ENCODE peak calls at places on chromosomes 5 and 9, in nine cellular contexts. N is body of pancreas; X is A549; K is left ventricle myocardium superior; B is activated CD8-positive, alpha-beta memory T cell treated with anti-CD3 and anti-CD28 coated beads, Interleukin-2, amount 50 U/mL, for 48 hours; I is glutamatergic neuron; F is SIG-M5; J is NCI-H1092; S is NAMALWA. U is an unnamed sample.

GRCh38 chr9:129197978-129198736 is 20.1 kb upstream of the IER5L start:
- DNase-seq in N (no peak), X (no peak), K (peak; percentile 70), B (no peak), I (no peak), F (no peak), J (no peak), S (no peak), U (no peak)

GRCh38 chr5:1707467-1707866 is 92.2 kb downstream of the MRPL36 start:
- DNase-seq in N (no peak), X (no peak), K (no peak), B (no peak), I (no peak), F (no peak), J (no peak), S (no peak), U (no peak)

GRCh38 chr5:53017383-53017782 is 28.2 kb downstream of the ITGA2 start:
- DNase-seq in N (no peak), X (no peak), K (no peak), B (no peak), I (no peak), F (no peak), J (no peak), S (no peak), U (no peak)

GRCh38 chr5:81268797-81269196 is 32.6 kb upstream of the ZCCHC9 start:
- DNase-seq in N (no peak), X (peak; percentile 33), K (no peak), B (no peak), I (no peak), F (no peak), J (no peak), S (no peak), U (no peak)

GRCh38 chr5:38453506-38453905 is 102.9 kb downstream of the LIFR start:
- DNase-seq in N (no peak), X (no peak), K (no peak), B (no peak), I (no peak), F (peak; percentile 77), J (no peak), S (peak; percentile 89), U (no peak)

GRCh38 chr5:125081101-125081500 is 334.7 kb upstream of the ZNF608 start:
- DNase-seq in N (no peak), X (no peak), K (no peak), B (no peak), I (no peak), F (no peak), J (no peak), S (no peak), U (no peak)

GRCh38 chr5:107026098-107026497 is 644.6 kb downstream of the EFNA5 start:
- DNase-seq in N (no peak), X (no peak), K (no peak), B (no peak), I (no peak), F (no peak), J (no peak), S (no peak), U (no peak)

GRCh38 chr9:34010979-34011378 is 37.7 kb downstream of the UBAP2 start:
- DNase-seq in N (no peak), X (peak; percentile 27), K (no peak), B (no peak), I (no peak), F (no peak), J (peak; percentile 1), S (peak; percentile 63), U (no peak)

GRCh38 chr9:135156525-135157510 is 69.3 kb downstream of the OLFM1 start:
- DNase-seq in N (peak; percentile 64), X (peak; percentile 33), K (peak; percentile 63), B (peak; percentile 72), I (no peak), F (no peak), J (no peak), S (peak; percentile 5), U (no peak)

GRCh38 chr9:22682536-22683392 is 236.1 kb downstream of the DMRTA1 start:
- DNase-seq in N (no peak), X (no peak), K (no peak), B (no peak), I (no peak), F (no peak), J (no peak), S (no peak), U (no peak)

GRCh38 chr9:108816037-108816436 is 39.7 kb downstream of the ACTL7B start:
- DNase-seq in N (no peak), X (no peak), K (peak; percentile 37), B (no peak), I (no peak), F (peak; percentile 4), J (no peak), S (no peak), U (no peak)

GRCh38 chr5:44294492-44294891 is 94.7 kb downstream of the FGF10 start:
- DNase-seq in N (peak; percentile 19), X (no peak), K (peak; percentile 59), B (no peak), I (no peak), F (no peak), J (no peak), S (no peak), U (no peak)

GRCh38 chr9:6194934-6195333 is 20.7 kb upstream of the IL33 start:
- DNase-seq in N (no peak), X (no peak), K (no peak), B (no peak), I (no peak), F (no peak), J (no peak), S (peak; percentile 54), U (no peak)

GRCh38 chr5:170596482-170596881 is 92.7 kb downstream of the KCNIP1 start:
- DNase-seq in N (no peak), X (no peak), K (no peak), B (no peak), I (no peak), F (no peak), J (no peak), S (no peak), U (no peak)

GRCh38 chr5:155735388-155735787 is 591.6 kb upstream of the SGCD start:
- DNase-seq in N (no peak), X (no peak), K (peak; percentile 85), B (no peak), I (no peak), F (no peak), J (peak; percentile 29), S (no peak), U (peak; percentile 74)

GRCh38 chr9:134253596-134254205 is 72.6 kb upstream of the RXRA start:
- DNase-seq in N (no peak), X (no peak), K (no peak), B (no peak), I (no peak), F (no peak), J (no peak), S (no peak), U (no peak)

GRCh38 chr5:34503379-34504346 is 152.5 kb upstream of the RAI14 start:
- DNase-seq in N (no peak), X (no peak), K (peak; percentile 42), B (no peak), I (no peak), F (no peak), J (no peak), S (no peak), U (no peak)

GRCh38 chr5:16690243-16690839 is 73.5 kb upstream of the RETREG1 start:
- DNase-seq in N (peak; percentile 36), X (peak; percentile 88), K (no peak), B (no peak), I (peak; percentile 47), F (no peak), J (peak; percentile 33), S (peak; percentile 64), U (no peak)

GRCh38 chr5:93915142-93915553 is 173.7 kb upstream of the POU5F2 start:
- DNase-seq in N (no peak), X (no peak), K (no peak), B (no peak), I (no peak), F (no peak), J (peak; percentile 30), S (peak; percentile 78), U (no peak)

GRCh38 chr9:133117271-133118178 is 3.5 kb downstream of the RALGDS start:
- DNase-seq in N (peak; percentile 92), X (no peak), K (peak; percentile 83), B (no peak), I (no peak), F (no peak), J (no peak), S (no peak), U (no peak)

GRCh38 chr9:75105841-75106240 is 17.5 kb downstream of the OSTF1 start:
- DNase-seq in N (no peak), X (no peak), K (no peak), B (no peak), I (no peak), F (no peak), J (no peak), S (no peak), U (no peak)

GRCh38 chr5:2508514-2508913 is 243.0 kb downstream of the IRX2 start:
- DNase-seq in N (no peak), X (no peak), K (no peak), B (no peak), I (no peak), F (no peak), J (no peak), S (no peak), U (no peak)

GRCh38 chr5:58666598-58667595 is 84.0 kb downstream of the RAB3C start:
- DNase-seq in N (no peak), X (no peak), K (no peak), B (no peak), I (no peak), F (no peak), J (no peak), S (no peak), U (peak; percentile 16)

GRCh38 chr9:132019702-132020101 is 60.0 kb downstream of the MED27 start:
- DNase-seq in N (no peak), X (no peak), K (no peak), B (no peak), I (no peak), F (no peak), J (no peak), S (no peak), U (no peak)

GRCh38 chr5:69512740-69513260 is 20.2 kb downstream of the OCLN start:
- DNase-seq in N (no peak), X (no peak), K (no peak), B (no peak), I (no peak), F (no peak), J (no peak), S (no peak), U (no peak)

GRCh38 chr5:79346420-79346824 is 110.5 kb downstream of the JMY start:
- DNase-seq in N (no peak), X (peak; percentile 60), K (no peak), B (no peak), I (no peak), F (no peak), J (no peak), S (no peak), U (no peak)

GRCh38 chr9:138068601-138069035 is 191.0 kb downstream of the CACNA1B start:
- DNase-seq in N (peak; percentile 6), X (no peak), K (no peak), B (peak; percentile 37), I (no peak), F (no peak), J (no peak), S (no peak), U (no peak)

GRCh38 chr5:103511554-103511885 is 51.1 kb downstream of the NUDT12 start:
- DNase-seq in N (no peak), X (no peak), K (no peak), B (no peak), I (no peak), F (no peak), J (no peak), S (no peak), U (no peak)

GRCh38 chr9:130896233-130897012 is at the start of gene QRFP:
- DNase-seq in N (no peak), X (no peak), K (no peak), B (no peak), I (peak; percentile 17), F (no peak), J (no peak), S (no peak), U (no peak)

GRCh38 chr9:126613656-126614055 is at the start of gene LMX1B:
- DNase-seq in N (peak; percentile 51), X (peak; percentile 89), K (peak; percentile 81), B (no peak), I (peak; percentile 60), F (no peak), J (no peak), S (no peak), U (no peak)

GRCh38 chr5:102622244-102622643 is 123.4 kb upstream of the SLCO6A1 start:
- DNase-seq in N (no peak), X (no peak), K (no peak), B (no peak), I (no peak), F (no peak), J (no peak), S (no peak), U (no peak)

U was measured in DMS79.